ENCODE peak calls at places on chromosomes 12 and 14, in ten cellular contexts. One of them, this sample, is unnamed.
A peak's percentile ranks its signal among the peaks of the same experiment; 100 is the strongest.

GRCh38 chr12:26044007-26044394 is 80.8 kb downstream of the BHLHE41 start:
- DNase-seq in A549: no peak
- DNase-seq in DMS53: no peak
- DNase-seq in NCI-H2081 treated with DMSO at 0.1 percent for 48 hours: no peak
- DNase-seq in upper lobe of left lung: no peak
- DNase-seq in T-helper 2 cell: no peak
- DNase-seq in LoVo: no peak
- DNase-seq in neuronal stem cell: no peak
- DNase-seq in MV-4-11: no peak
- DNase-seq in myocyte: no peak
- DNase-seq in this sample: peak; percentile 53

GRCh38 chr12:8709124-8709830 is 11.5 kb downstream of the RIMKLB start:
- DNase-seq in A549: no peak
- DNase-seq in DMS53: peak; percentile 69
- DNase-seq in NCI-H2081 treated with DMSO at 0.1 percent for 48 hours: no peak
- DNase-seq in upper lobe of left lung: peak; percentile 34
- DNase-seq in T-helper 2 cell: no peak
- DNase-seq in LoVo: no peak
- DNase-seq in neuronal stem cell: no peak
- DNase-seq in MV-4-11: peak; percentile 39
- DNase-seq in myocyte: peak; percentile 79
- DNase-seq in this sample: no peak

GRCh38 chr12:130440411-130441080 is 102.9 kb downstream of the PIWIL1 start:
- DNase-seq in A549: no peak
- DNase-seq in DMS53: no peak
- DNase-seq in NCI-H2081 treated with DMSO at 0.1 percent for 48 hours: no peak
- DNase-seq in upper lobe of left lung: no peak
- DNase-seq in T-helper 2 cell: no peak
- DNase-seq in LoVo: no peak
- DNase-seq in neuronal stem cell: no peak
- DNase-seq in MV-4-11: no peak
- DNase-seq in myocyte: no peak
- DNase-seq in this sample: no peak

GRCh38 chr14:22555573-22556011 is 33.4 kb downstream of the DAD1 start:
- DNase-seq in A549: no peak
- DNase-seq in DMS53: no peak
- DNase-seq in NCI-H2081 treated with DMSO at 0.1 percent for 48 hours: no peak
- DNase-seq in upper lobe of left lung: no peak
- DNase-seq in T-helper 2 cell: no peak
- DNase-seq in LoVo: no peak
- DNase-seq in neuronal stem cell: no peak
- DNase-seq in MV-4-11: peak; percentile 69
- DNase-seq in myocyte: no peak
- DNase-seq in this sample: peak; percentile 83

GRCh38 chr12:52860102-52860838 is 11.5 kb upstream of the KRT78 start:
- DNase-seq in A549: peak; percentile 89
- DNase-seq in DMS53: peak; percentile 18
- DNase-seq in NCI-H2081 treated with DMSO at 0.1 percent for 48 hours: no peak
- DNase-seq in upper lobe of left lung: no peak
- DNase-seq in T-helper 2 cell: no peak
- DNase-seq in LoVo: peak; percentile 52
- DNase-seq in neuronal stem cell: no peak
- DNase-seq in MV-4-11: no peak
- DNase-seq in myocyte: peak; percentile 22
- DNase-seq in this sample: peak; percentile 76

GRCh38 chr12:129870146-129870545 is 33.7 kb downstream of the TMEM132D start:
- DNase-seq in A549: no peak
- DNase-seq in DMS53: no peak
- DNase-seq in NCI-H2081 treated with DMSO at 0.1 percent for 48 hours: no peak
- DNase-seq in upper lobe of left lung: no peak
- DNase-seq in T-helper 2 cell: no peak
- DNase-seq in LoVo: no peak
- DNase-seq in neuronal stem cell: no peak
- DNase-seq in MV-4-11: no peak
- DNase-seq in myocyte: no peak
- DNase-seq in this sample: no peak

GRCh38 chr14:71739273-71739990 is 192.8 kb upstream of the RGS6 start:
- DNase-seq in A549: peak; percentile 60
- DNase-seq in DMS53: peak; percentile 64
- DNase-seq in NCI-H2081 treated with DMSO at 0.1 percent for 48 hours: no peak
- DNase-seq in upper lobe of left lung: no peak
- DNase-seq in T-helper 2 cell: no peak
- DNase-seq in LoVo: peak; percentile 73
- DNase-seq in neuronal stem cell: no peak
- DNase-seq in MV-4-11: no peak
- DNase-seq in myocyte: no peak
- DNase-seq in this sample: peak; percentile 77

GRCh38 chr14:104268725-104269436 is 130.5 kb downstream of the KIF26A start:
- DNase-seq in A549: no peak
- DNase-seq in DMS53: no peak
- DNase-seq in NCI-H2081 treated with DMSO at 0.1 percent for 48 hours: no peak
- DNase-seq in upper lobe of left lung: peak; percentile 56
- DNase-seq in T-helper 2 cell: no peak
- DNase-seq in LoVo: no peak
- DNase-seq in neuronal stem cell: no peak
- DNase-seq in MV-4-11: no peak
- DNase-seq in myocyte: no peak
- DNase-seq in this sample: no peak

GRCh38 chr12:120327593-120327992 is at the start of gene PLA2G1B:
- DNase-seq in A549: no peak
- DNase-seq in DMS53: peak; percentile 47
- DNase-seq in NCI-H2081 treated with DMSO at 0.1 percent for 48 hours: no peak
- DNase-seq in upper lobe of left lung: no peak
- DNase-seq in T-helper 2 cell: no peak
- DNase-seq in LoVo: no peak
- DNase-seq in neuronal stem cell: no peak
- DNase-seq in MV-4-11: no peak
- DNase-seq in myocyte: no peak
- DNase-seq in this sample: no peak

GRCh38 chr12:3083241-3083921 is 6.2 kb downstream of the TSPAN9 start:
- DNase-seq in A549: no peak
- DNase-seq in DMS53: no peak
- DNase-seq in NCI-H2081 treated with DMSO at 0.1 percent for 48 hours: no peak
- DNase-seq in upper lobe of left lung: no peak
- DNase-seq in T-helper 2 cell: no peak
- DNase-seq in LoVo: no peak
- DNase-seq in neuronal stem cell: no peak
- DNase-seq in MV-4-11: no peak
- DNase-seq in myocyte: peak; percentile 37
- DNase-seq in this sample: no peak

GRCh38 chr14:91870001-91870400 is 2.7 kb upstream of the TC2N start:
- DNase-seq in A549: peak; percentile 15
- DNase-seq in DMS53: peak; percentile 52
- DNase-seq in NCI-H2081 treated with DMSO at 0.1 percent for 48 hours: no peak
- DNase-seq in upper lobe of left lung: no peak
- DNase-seq in T-helper 2 cell: no peak
- DNase-seq in LoVo: no peak
- DNase-seq in neuronal stem cell: no peak
- DNase-seq in MV-4-11: no peak
- DNase-seq in myocyte: no peak
- DNase-seq in this sample: peak; percentile 59

GRCh38 chr14:22882529-22883190 is 362 bp upstream of the REM2 start:
- DNase-seq in A549: peak; percentile 27
- DNase-seq in DMS53: peak; percentile 82
- DNase-seq in NCI-H2081 treated with DMSO at 0.1 percent for 48 hours: no peak
- DNase-seq in upper lobe of left lung: no peak
- DNase-seq in T-helper 2 cell: no peak
- DNase-seq in LoVo: no peak
- DNase-seq in neuronal stem cell: no peak
- DNase-seq in MV-4-11: no peak
- DNase-seq in myocyte: peak; percentile 25
- DNase-seq in this sample: peak; percentile 39

GRCh38 chr14:102071283-102071998 is 15.4 kb downstream of the HSP90AA1 start:
- DNase-seq in A549: no peak
- DNase-seq in DMS53: no peak
- DNase-seq in NCI-H2081 treated with DMSO at 0.1 percent for 48 hours: no peak
- DNase-seq in upper lobe of left lung: no peak
- DNase-seq in T-helper 2 cell: no peak
- DNase-seq in LoVo: peak; percentile 58
- DNase-seq in neuronal stem cell: no peak
- DNase-seq in MV-4-11: no peak
- DNase-seq in myocyte: peak; percentile 54
- DNase-seq in this sample: peak; percentile 92

GRCh38 chr14:55277972-55278740 is 6.9 kb downstream of the FBXO34 start:
- DNase-seq in A549: no peak
- DNase-seq in DMS53: no peak
- DNase-seq in NCI-H2081 treated with DMSO at 0.1 percent for 48 hours: no peak
- DNase-seq in upper lobe of left lung: no peak
- DNase-seq in T-helper 2 cell: no peak
- DNase-seq in LoVo: no peak
- DNase-seq in neuronal stem cell: no peak
- DNase-seq in MV-4-11: peak; percentile 87
- DNase-seq in myocyte: peak; percentile 42
- DNase-seq in this sample: no peak

GRCh38 chr14:52590318-52590717 is 37.7 kb downstream of the GPR137C start:
- DNase-seq in A549: no peak
- DNase-seq in DMS53: no peak
- DNase-seq in NCI-H2081 treated with DMSO at 0.1 percent for 48 hours: no peak
- DNase-seq in upper lobe of left lung: no peak
- DNase-seq in T-helper 2 cell: no peak
- DNase-seq in LoVo: no peak
- DNase-seq in neuronal stem cell: no peak
- DNase-seq in MV-4-11: no peak
- DNase-seq in myocyte: no peak
- DNase-seq in this sample: no peak

GRCh38 chr12:107560194-107560905 is 125.2 kb upstream of the PWP1 start:
- DNase-seq in A549: peak; percentile 34
- DNase-seq in DMS53: no peak
- DNase-seq in NCI-H2081 treated with DMSO at 0.1 percent for 48 hours: no peak
- DNase-seq in upper lobe of left lung: no peak
- DNase-seq in T-helper 2 cell: no peak
- DNase-seq in LoVo: no peak
- DNase-seq in neuronal stem cell: peak; percentile 4
- DNase-seq in MV-4-11: no peak
- DNase-seq in myocyte: peak; percentile 51
- DNase-seq in this sample: no peak

This sample was measured in PC-3.